ENCODE peak calls at places on chromosomes 13 and 19, in nine cellular contexts. H, T, R, U, K, J, W, V and Q are unnamed samples.

GRCh38 chr13:59111711-59112110 is 1052.0 kb downstream of the DIAPH3 start:
- DNase-seq in H (peak), T (no peak), R (no peak), U (no peak), K (no peak), J (no peak), W (no peak), V (no peak), Q (no peak)

GRCh38 chr19:400976-401835 is 7.7 kb downstream of the C2CD4C start:
- DNase-seq in H (no peak), T (no peak), R (no peak), U (no peak), K (no peak), J (no peak), W (no peak), V (no peak), Q (no peak)

GRCh38 chr19:8334458-8335342 is 8.4 kb downstream of the KANK3 start:
- DNase-seq in H (peak), T (peak), R (no peak), U (peak), K (peak), J (no peak), W (no peak), V (no peak), Q (peak)

GRCh38 chr13:29125934-29126424 is 305.8 kb downstream of the MTUS2 start:
- DNase-seq in H (no peak), T (no peak), R (no peak), U (no peak), K (no peak), J (no peak), W (no peak), V (no peak), Q (no peak)

GRCh38 chr13:100234524-100235136 is 145.7 kb downstream of the PCCA start:
- DNase-seq in H (peak), T (no peak), R (no peak), U (no peak), K (no peak), J (no peak), W (no peak), V (no peak), Q (no peak)

GRCh38 chr13:82713681-82714405 is 1168.4 kb downstream of the SLITRK1 start:
- DNase-seq in H (no peak), T (no peak), R (no peak), U (no peak), K (no peak), J (no peak), W (no peak), V (no peak), Q (no peak)

GRCh38 chr19:46378268-46378667 is 31.4 kb downstream of the PPP5C start:
- DNase-seq in H (peak), T (no peak), R (no peak), U (no peak), K (no peak), J (no peak), W (peak), V (no peak), Q (no peak)

GRCh38 chr19:8458380-8458779 is 13.6 kb downstream of the HNRNPM start:
- DNase-seq in H (no peak), T (no peak), R (no peak), U (no peak), K (no peak), J (no peak), W (no peak), V (no peak), Q (no peak)

GRCh38 chr13:26961890-26962615 is 201.5 kb upstream of the GPR12 start:
- DNase-seq in H (no peak), T (no peak), R (no peak), U (no peak), K (no peak), J (no peak), W (no peak), V (no peak), Q (no peak)

GRCh38 chr19:2469102-2469914 is 6.6 kb upstream of the GADD45B start:
- DNase-seq in H (peak), T (no peak), R (no peak), U (peak), K (no peak), J (no peak), W (no peak), V (no peak), Q (peak)

GRCh38 chr13:111005364-111005763 is 90.5 kb upstream of the ANKRD10 start:
- DNase-seq in H (no peak), T (no peak), R (no peak), U (peak), K (no peak), J (no peak), W (no peak), V (no peak), Q (no peak)

GRCh38 chr13:49225358-49226042 is 5.4 kb downstream of the MLNR start:
- DNase-seq in H (no peak), T (no peak), R (no peak), U (peak), K (no peak), J (no peak), W (no peak), V (no peak), Q (no peak)

GRCh38 chr13:23753523-23753922 is 135.7 kb downstream of the MIPEP start:
- DNase-seq in H (no peak), T (no peak), R (no peak), U (peak), K (no peak), J (no peak), W (no peak), V (no peak), Q (no peak)

GRCh38 chr19:13691569-13691968 is 72.8 kb upstream of the MRI1 start:
- DNase-seq in H (no peak), T (no peak), R (no peak), U (no peak), K (no peak), J (no peak), W (no peak), V (no peak), Q (no peak)

GRCh38 chr19:57241181-57241580 is 749 bp downstream of the ZNF805 start:
- DNase-seq in H (no peak), T (no peak), R (no peak), U (peak), K (peak), J (no peak), W (peak), V (no peak), Q (no peak)

GRCh38 chr13:113849981-113850721 is 13.7 kb downstream of the GAS6 start:
- DNase-seq in H (no peak), T (no peak), R (no peak), U (no peak), K (no peak), J (no peak), W (no peak), V (no peak), Q (no peak)